ENCODE peak calls at places on chromosome 5, in four cellular contexts. One of them, this sample, is unnamed. For H3K36me3 and H3K27me3, the result is how much of the 10 kb centered on the place peaks cover.

GRCh38 chr5:68803881-68804319 is 289.9 kb upstream of the SLC30A5 start:
- DNase-seq in suprapubic skin: no peak
- DNase-seq in Caco-2: no peak
- DNase-seq in colonic mucosa: no peak
- DNase-seq in this sample: no peak

GRCh38 chr5:135921388-135921787 is 25.7 kb upstream of the IL9 start:
- DNase-seq in suprapubic skin: no peak
- DNase-seq in Caco-2: no peak
- DNase-seq in colonic mucosa: no peak
- DNase-seq in this sample: no peak

GRCh38 chr5:77993141-77993540 is 217.0 kb upstream of the TBCA start:
- DNase-seq in suprapubic skin: no peak
- DNase-seq in Caco-2: no peak
- DNase-seq in colonic mucosa: no peak
- DNase-seq in this sample: no peak

GRCh38 chr5:180975338-180975737 is 13.3 kb upstream of the BTNL3 start:
- DNase-seq in suprapubic skin: no peak
- DNase-seq in Caco-2: no peak
- DNase-seq in colonic mucosa: no peak
- DNase-seq in this sample: no peak

GRCh38 chr5:10702911-10703491 is 58.0 kb downstream of the DAP start:
- DNase-seq in suprapubic skin: no peak
- DNase-seq in Caco-2: no peak
- DNase-seq in colonic mucosa: no peak
- DNase-seq in this sample: no peak

GRCh38 chr5:134545070-134545868 is 19.8 kb downstream of the JADE2 start:
- DNase-seq in suprapubic skin: no peak
- DNase-seq in Caco-2: no peak
- DNase-seq in colonic mucosa: peak
- DNase-seq in this sample: no peak

GRCh38 chr5:50325237-50325832 is 115.8 kb downstream of the EMB start:
- DNase-seq in suprapubic skin: no peak
- DNase-seq in Caco-2: peak
- DNase-seq in colonic mucosa: no peak
- DNase-seq in this sample: no peak

GRCh38 chr5:145341842-145342241 is 493.3 kb downstream of the PRELID2 start:
- DNase-seq in suprapubic skin: no peak
- DNase-seq in Caco-2: no peak
- DNase-seq in colonic mucosa: no peak
- DNase-seq in this sample: no peak

GRCh38 chr5:96957125-96958041 is 21.5 kb downstream of the LNPEP start:
- DNase-seq in suprapubic skin: no peak
- DNase-seq in Caco-2: no peak
- DNase-seq in colonic mucosa: no peak
- DNase-seq in this sample: no peak

GRCh38 chr5:96958977-96959376 is 23.1 kb downstream of the LNPEP start:
- DNase-seq in suprapubic skin: no peak
- DNase-seq in Caco-2: no peak
- DNase-seq in colonic mucosa: no peak
- DNase-seq in this sample: no peak

GRCh38 chr5:96963267-96963666 is 27.4 kb downstream of the LNPEP start:
- DNase-seq in suprapubic skin: peak
- DNase-seq in Caco-2: no peak
- DNase-seq in colonic mucosa: peak
- DNase-seq in this sample: no peak

GRCh38 chr5:96962540-96962991 is 26.7 kb downstream of the LNPEP start:
- DNase-seq in suprapubic skin: no peak
- DNase-seq in Caco-2: no peak
- DNase-seq in colonic mucosa: no peak
- DNase-seq in this sample: no peak

GRCh38 chr5:96961053-96961452 is 25.2 kb downstream of the LNPEP start:
- DNase-seq in suprapubic skin: no peak
- DNase-seq in Caco-2: no peak
- DNase-seq in colonic mucosa: no peak
- DNase-seq in this sample: no peak
- H3K4me3 ChIP-seq in suprapubic skin: no peak
- H3K4me3 ChIP-seq in Caco-2: no peak
- H3K4me3 ChIP-seq in colonic mucosa: no peak
- H3K4me3 ChIP-seq in this sample: no peak

GRCh38 chr5:178605788-178606187 is 15.6 kb upstream of the COL23A1 start:
- DNase-seq in suprapubic skin: no peak
- DNase-seq in Caco-2: no peak
- DNase-seq in colonic mucosa: no peak
- DNase-seq in this sample: no peak
- H3K36me3 ChIP-seq in suprapubic skin: half or more
- H3K36me3 ChIP-seq in Caco-2: under half
- H3K36me3 ChIP-seq in colonic mucosa: under half
- H3K36me3 ChIP-seq in this sample: under half

GRCh38 chr5:2840372-2840915 is 89.0 kb upstream of the IRX2 start:
- DNase-seq in suprapubic skin: no peak
- DNase-seq in Caco-2: no peak
- DNase-seq in colonic mucosa: no peak
- DNase-seq in this sample: no peak
- H3K27me3 ChIP-seq in suprapubic skin: under half
- H3K27me3 ChIP-seq in Caco-2: under half
- H3K27me3 ChIP-seq in colonic mucosa: under half
- H3K27me3 ChIP-seq in this sample: under half

DNA sequence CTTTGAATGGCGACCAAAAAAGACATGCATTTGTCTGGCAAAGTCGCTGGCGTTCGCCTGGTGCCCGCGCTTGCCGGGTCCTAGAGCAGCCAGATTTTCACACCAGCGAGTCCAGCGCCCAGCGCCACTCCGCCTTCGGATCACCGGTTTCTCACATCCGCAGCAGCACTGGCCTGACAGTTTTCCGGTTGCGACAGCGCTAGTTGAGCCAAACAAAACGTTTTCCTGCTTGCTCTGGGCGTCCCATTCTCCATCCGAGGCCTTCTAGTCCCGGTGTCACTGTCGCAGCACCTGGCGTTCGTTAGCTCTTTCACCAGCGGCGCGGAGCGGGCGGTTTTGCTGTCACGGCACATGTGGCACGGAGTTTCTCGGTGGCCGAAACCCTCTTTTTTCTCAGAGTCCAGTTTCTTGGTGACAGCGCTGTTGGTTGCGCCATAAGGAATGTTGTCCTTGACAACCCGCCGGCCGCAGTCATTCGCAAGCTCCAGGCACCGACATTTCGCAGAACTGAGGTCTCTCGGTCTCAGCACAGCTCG is 48.0 kb downstream of the ANXA2R start:
- DNase-seq in suprapubic skin: peak
- DNase-seq in Caco-2: peak
- DNase-seq in colonic mucosa: peak
- DNase-seq in this sample: peak
- H3K4me3 ChIP-seq in suprapubic skin: peak
- H3K4me3 ChIP-seq in Caco-2: peak
- H3K4me3 ChIP-seq in colonic mucosa: peak
- H3K4me3 ChIP-seq in this sample: peak

GRCh38 chr5:112824197-112824596 is 36.9 kb upstream of the SRP19 start:
- DNase-seq in suprapubic skin: no peak
- DNase-seq in Caco-2: no peak
- DNase-seq in colonic mucosa: no peak
- DNase-seq in this sample: no peak
- H3K36me3 ChIP-seq in suprapubic skin: half or more
- H3K36me3 ChIP-seq in Caco-2: under half
- H3K36me3 ChIP-seq in colonic mucosa: under half
- H3K36me3 ChIP-seq in this sample: under half

GRCh38 chr5:38257236-38258036 is 923 bp upstream of the EGFLAM start:
- DNase-seq in suprapubic skin: no peak
- DNase-seq in Caco-2: no peak
- DNase-seq in colonic mucosa: no peak
- DNase-seq in this sample: peak

GRCh38 chr5:38253759-38254158 is 4.6 kb upstream of the EGFLAM start:
- DNase-seq in suprapubic skin: no peak
- DNase-seq in Caco-2: no peak
- DNase-seq in colonic mucosa: no peak
- DNase-seq in this sample: no peak

GRCh38 chr5:38258037-38258318 is 381 bp upstream of the EGFLAM start:
- DNase-seq in suprapubic skin: no peak
- DNase-seq in Caco-2: no peak
- DNase-seq in colonic mucosa: no peak
- DNase-seq in this sample: no peak

GRCh38 chr5:38259062-38259857 is 901 bp downstream of the EGFLAM start:
- DNase-seq in suprapubic skin: no peak
- DNase-seq in Caco-2: no peak
- DNase-seq in colonic mucosa: no peak
- DNase-seq in this sample: no peak

DNA sequence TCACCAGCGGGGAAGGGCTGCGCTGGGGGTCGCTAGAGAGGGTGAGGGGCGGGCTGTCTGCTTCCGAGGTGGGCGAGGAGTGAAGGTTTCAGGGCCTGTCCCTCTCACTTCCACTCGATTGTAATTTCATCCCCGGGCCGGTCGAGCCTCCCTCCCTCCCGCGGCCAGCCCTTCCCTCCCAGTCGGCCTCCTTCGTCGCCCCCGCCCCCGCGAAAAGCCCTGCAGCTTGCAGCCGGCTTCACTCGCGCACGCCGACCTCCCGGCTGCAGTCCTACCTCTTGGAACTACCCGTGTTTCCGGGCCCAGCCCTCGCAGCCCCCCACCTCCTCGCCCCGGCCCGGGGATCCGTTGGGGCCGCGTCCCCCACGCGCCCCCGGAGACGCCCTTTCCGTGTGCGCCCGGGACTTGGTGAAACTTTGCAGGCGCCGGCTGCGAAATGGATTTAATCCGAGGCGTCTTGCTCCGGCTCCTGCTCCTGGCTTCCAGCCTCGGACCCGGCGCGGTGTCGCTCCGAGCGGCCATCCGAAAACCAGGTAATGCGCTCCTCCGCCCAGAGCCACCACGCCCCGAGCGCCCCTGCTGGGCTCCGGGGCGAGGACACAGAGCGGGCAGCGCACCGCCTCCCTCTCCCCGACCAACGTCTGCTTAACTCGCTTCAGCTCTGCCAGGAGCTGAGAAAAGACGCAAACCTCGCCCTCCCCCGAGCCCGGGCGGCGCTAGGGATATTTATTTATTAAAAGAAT is at the start of gene EGFLAM:
- DNase-seq in suprapubic skin: no peak
- DNase-seq in Caco-2: peak
- DNase-seq in colonic mucosa: no peak
- DNase-seq in this sample: peak
- H3K27me3 ChIP-seq in suprapubic skin: half or more
- H3K27me3 ChIP-seq in Caco-2: under half
- H3K27me3 ChIP-seq in colonic mucosa: under half
- H3K27me3 ChIP-seq in this sample: half or more

DNA sequence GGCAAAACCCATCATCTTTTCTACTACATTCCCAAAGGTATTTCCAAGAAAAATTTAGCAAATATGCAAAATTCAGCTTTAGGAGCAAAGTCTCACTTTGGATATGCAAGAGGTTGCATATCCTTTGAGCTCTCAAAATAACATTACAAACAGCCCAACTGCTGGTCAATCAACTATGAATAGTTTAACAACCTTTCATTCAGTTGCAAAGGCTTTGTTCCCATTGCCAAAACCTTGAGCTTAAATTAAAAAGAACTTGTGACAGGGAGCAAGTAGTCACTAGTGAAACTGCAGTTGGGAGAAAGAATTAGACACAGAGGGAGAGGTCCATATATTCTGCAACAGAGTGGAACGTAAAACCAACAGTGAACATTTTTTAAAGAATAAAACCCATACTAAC is 8.8 kb downstream of the ZNF608 start:
- DNase-seq in suprapubic skin: no peak
- DNase-seq in Caco-2: no peak
- DNase-seq in colonic mucosa: no peak
- DNase-seq in this sample: peak
- H3K4me3 ChIP-seq in suprapubic skin: no peak
- H3K4me3 ChIP-seq in Caco-2: no peak
- H3K4me3 ChIP-seq in colonic mucosa: no peak
- H3K4me3 ChIP-seq in this sample: no peak

GRCh38 chr5:132266836-132267160 is 9.3 kb downstream of the PDLIM4 start:
- DNase-seq in suprapubic skin: no peak
- DNase-seq in Caco-2: no peak
- DNase-seq in colonic mucosa: peak
- DNase-seq in this sample: no peak

GRCh38 chr5:132265336-132266030 is 8.0 kb downstream of the PDLIM4 start:
- DNase-seq in suprapubic skin: peak
- DNase-seq in Caco-2: peak
- DNase-seq in colonic mucosa: peak
- DNase-seq in this sample: peak

GRCh38 chr5:132267166-132267739 is 9.8 kb downstream of the PDLIM4 start:
- DNase-seq in suprapubic skin: no peak
- DNase-seq in Caco-2: no peak
- DNase-seq in colonic mucosa: no peak
- DNase-seq in this sample: no peak

GRCh38 chr5:132264546-132265335 is 7.2 kb downstream of the PDLIM4 start:
- DNase-seq in suprapubic skin: no peak
- DNase-seq in Caco-2: no peak
- DNase-seq in colonic mucosa: peak
- DNase-seq in this sample: peak

GRCh38 chr5:132266031-132266835 is 8.7 kb downstream of the PDLIM4 start:
- DNase-seq in suprapubic skin: no peak
- DNase-seq in Caco-2: no peak
- DNase-seq in colonic mucosa: peak
- DNase-seq in this sample: peak
- H3K36me3 ChIP-seq in suprapubic skin: under half
- H3K36me3 ChIP-seq in Caco-2: under half
- H3K36me3 ChIP-seq in colonic mucosa: under half
- H3K36me3 ChIP-seq in this sample: under half

GRCh38 chr5:39426136-39426535 is 1.4 kb upstream of the DAB2 start:
- DNase-seq in suprapubic skin: no peak
- DNase-seq in Caco-2: no peak
- DNase-seq in colonic mucosa: peak
- DNase-seq in this sample: no peak
- H3K27me3 ChIP-seq in suprapubic skin: under half
- H3K27me3 ChIP-seq in Caco-2: under half
- H3K27me3 ChIP-seq in colonic mucosa: under half
- H3K27me3 ChIP-seq in this sample: under half